ENCODE peak calls at places on chromosomes 6 and 20, in eight cellular contexts. One of them, this sample, is unnamed.

GRCh38 chr6:161127071-161127740 is 135.6 kb downstream of the MAP3K4 start:
- DNase-seq in foreskin fibroblast: no peak
- DNase-seq in Peyer's patch: no peak
- DNase-seq in CD8-positive, alpha-beta T cell: no peak
- DNase-seq in DND-41: no peak
- DNase-seq in bronchial epithelial cell: no peak
- DNase-seq in upper lobe of right lung: no peak
- DNase-seq in HCT116: no peak
- DNase-seq in this sample: no peak

GRCh38 chr6:12275084-12275483 is 15.1 kb upstream of the EDN1 start:
- DNase-seq in foreskin fibroblast: no peak
- DNase-seq in Peyer's patch: no peak
- DNase-seq in CD8-positive, alpha-beta T cell: no peak
- DNase-seq in DND-41: no peak
- DNase-seq in bronchial epithelial cell: no peak
- DNase-seq in upper lobe of right lung: no peak
- DNase-seq in HCT116: no peak
- DNase-seq in this sample: no peak

GRCh38 chr6:117404548-117404947 is 21.2 kb downstream of the ROS1 start:
- DNase-seq in foreskin fibroblast: no peak
- DNase-seq in Peyer's patch: no peak
- DNase-seq in CD8-positive, alpha-beta T cell: no peak
- DNase-seq in DND-41: no peak
- DNase-seq in bronchial epithelial cell: peak
- DNase-seq in upper lobe of right lung: no peak
- DNase-seq in HCT116: no peak
- DNase-seq in this sample: no peak

GRCh38 chr6:39100358-39100757 is 14.6 kb downstream of the SAYSD1 start:
- DNase-seq in foreskin fibroblast: no peak
- DNase-seq in Peyer's patch: no peak
- DNase-seq in CD8-positive, alpha-beta T cell: no peak
- DNase-seq in DND-41: peak
- DNase-seq in bronchial epithelial cell: no peak
- DNase-seq in upper lobe of right lung: no peak
- DNase-seq in HCT116: no peak
- DNase-seq in this sample: no peak

GRCh38 chr6:35601331-35602132 is 87.2 kb downstream of the FKBP5 start:
- DNase-seq in foreskin fibroblast: peak
- DNase-seq in Peyer's patch: peak
- DNase-seq in CD8-positive, alpha-beta T cell: peak
- DNase-seq in DND-41: peak
- DNase-seq in bronchial epithelial cell: peak
- DNase-seq in upper lobe of right lung: no peak
- DNase-seq in HCT116: peak
- DNase-seq in this sample: no peak

GRCh38 chr6:2706482-2706881 is 44.2 kb downstream of the MYLK4 start:
- DNase-seq in foreskin fibroblast: no peak
- DNase-seq in Peyer's patch: no peak
- DNase-seq in CD8-positive, alpha-beta T cell: no peak
- DNase-seq in DND-41: no peak
- DNase-seq in bronchial epithelial cell: no peak
- DNase-seq in upper lobe of right lung: no peak
- DNase-seq in HCT116: no peak
- DNase-seq in this sample: no peak

GRCh38 chr6:45709834-45710233 is 305.8 kb downstream of the CLIC5 start:
- DNase-seq in foreskin fibroblast: no peak
- DNase-seq in Peyer's patch: no peak
- DNase-seq in CD8-positive, alpha-beta T cell: no peak
- DNase-seq in DND-41: no peak
- DNase-seq in bronchial epithelial cell: peak
- DNase-seq in upper lobe of right lung: no peak
- DNase-seq in HCT116: no peak
- DNase-seq in this sample: no peak

GRCh38 chr6:142846459-142846831 is 98.5 kb downstream of the HIVEP2 start:
- DNase-seq in foreskin fibroblast: no peak
- DNase-seq in Peyer's patch: no peak
- DNase-seq in CD8-positive, alpha-beta T cell: no peak
- DNase-seq in DND-41: no peak
- DNase-seq in bronchial epithelial cell: peak
- DNase-seq in upper lobe of right lung: no peak
- DNase-seq in HCT116: no peak
- DNase-seq in this sample: no peak

GRCh38 chr20:2133318-2134183 is 31.9 kb downstream of the STK35 start:
- DNase-seq in foreskin fibroblast: peak
- DNase-seq in Peyer's patch: no peak
- DNase-seq in CD8-positive, alpha-beta T cell: no peak
- DNase-seq in DND-41: no peak
- DNase-seq in bronchial epithelial cell: peak
- DNase-seq in upper lobe of right lung: no peak
- DNase-seq in HCT116: no peak
- DNase-seq in this sample: no peak

GRCh38 chr6:36373368-36374009 is 14.0 kb downstream of the ETV7 start:
- DNase-seq in foreskin fibroblast: no peak
- DNase-seq in Peyer's patch: no peak
- DNase-seq in CD8-positive, alpha-beta T cell: no peak
- DNase-seq in DND-41: no peak
- DNase-seq in bronchial epithelial cell: peak
- DNase-seq in upper lobe of right lung: no peak
- DNase-seq in HCT116: no peak
- DNase-seq in this sample: no peak

GRCh38 chr6:72911463-72912153 is 289.7 kb downstream of the KCNQ5 start:
- DNase-seq in foreskin fibroblast: peak
- DNase-seq in Peyer's patch: no peak
- DNase-seq in CD8-positive, alpha-beta T cell: no peak
- DNase-seq in DND-41: no peak
- DNase-seq in bronchial epithelial cell: peak
- DNase-seq in upper lobe of right lung: no peak
- DNase-seq in HCT116: no peak
- DNase-seq in this sample: no peak

GRCh38 chr6:139762587-139763031 is 388.2 kb upstream of the CITED2 start:
- DNase-seq in foreskin fibroblast: no peak
- DNase-seq in Peyer's patch: no peak
- DNase-seq in CD8-positive, alpha-beta T cell: no peak
- DNase-seq in DND-41: no peak
- DNase-seq in bronchial epithelial cell: peak
- DNase-seq in upper lobe of right lung: no peak
- DNase-seq in HCT116: no peak
- DNase-seq in this sample: no peak

GRCh38 chr6:142631517-142632385 is 313.2 kb downstream of the HIVEP2 start:
- DNase-seq in foreskin fibroblast: peak
- DNase-seq in Peyer's patch: no peak
- DNase-seq in CD8-positive, alpha-beta T cell: no peak
- DNase-seq in DND-41: no peak
- DNase-seq in bronchial epithelial cell: no peak
- DNase-seq in upper lobe of right lung: no peak
- DNase-seq in HCT116: no peak
- DNase-seq in this sample: no peak

GRCh38 chr6:108876929-108877775 is 28.9 kb downstream of the ARMC2 start:
- DNase-seq in foreskin fibroblast: peak
- DNase-seq in Peyer's patch: peak
- DNase-seq in CD8-positive, alpha-beta T cell: no peak
- DNase-seq in DND-41: no peak
- DNase-seq in bronchial epithelial cell: no peak
- DNase-seq in upper lobe of right lung: no peak
- DNase-seq in HCT116: no peak
- DNase-seq in this sample: peak

GRCh38 chr6:34369385-34369784 is 23.1 kb downstream of the NUDT3 start:
- DNase-seq in foreskin fibroblast: no peak
- DNase-seq in Peyer's patch: no peak
- DNase-seq in CD8-positive, alpha-beta T cell: no peak
- DNase-seq in DND-41: no peak
- DNase-seq in bronchial epithelial cell: no peak
- DNase-seq in upper lobe of right lung: no peak
- DNase-seq in HCT116: no peak
- DNase-seq in this sample: no peak

GRCh38 chr20:61818746-61819483 is 246.8 kb downstream of the TAF4 start:
- DNase-seq in foreskin fibroblast: no peak
- DNase-seq in Peyer's patch: no peak
- DNase-seq in CD8-positive, alpha-beta T cell: no peak
- DNase-seq in DND-41: no peak
- DNase-seq in bronchial epithelial cell: no peak
- DNase-seq in upper lobe of right lung: no peak
- DNase-seq in HCT116: no peak
- DNase-seq in this sample: peak

GRCh38 chr20:44961868-44962267 is 1.7 kb upstream of the TOMM34 start:
- DNase-seq in foreskin fibroblast: peak
- DNase-seq in Peyer's patch: no peak
- DNase-seq in CD8-positive, alpha-beta T cell: no peak
- DNase-seq in DND-41: no peak
- DNase-seq in bronchial epithelial cell: peak
- DNase-seq in upper lobe of right lung: no peak
- DNase-seq in HCT116: no peak
- DNase-seq in this sample: no peak

GRCh38 chr6:115932481-115932880 is 128.2 kb downstream of the FRK start:
- DNase-seq in foreskin fibroblast: peak
- DNase-seq in Peyer's patch: no peak
- DNase-seq in CD8-positive, alpha-beta T cell: no peak
- DNase-seq in DND-41: no peak
- DNase-seq in bronchial epithelial cell: peak
- DNase-seq in upper lobe of right lung: no peak
- DNase-seq in HCT116: peak
- DNase-seq in this sample: no peak

DNA sequence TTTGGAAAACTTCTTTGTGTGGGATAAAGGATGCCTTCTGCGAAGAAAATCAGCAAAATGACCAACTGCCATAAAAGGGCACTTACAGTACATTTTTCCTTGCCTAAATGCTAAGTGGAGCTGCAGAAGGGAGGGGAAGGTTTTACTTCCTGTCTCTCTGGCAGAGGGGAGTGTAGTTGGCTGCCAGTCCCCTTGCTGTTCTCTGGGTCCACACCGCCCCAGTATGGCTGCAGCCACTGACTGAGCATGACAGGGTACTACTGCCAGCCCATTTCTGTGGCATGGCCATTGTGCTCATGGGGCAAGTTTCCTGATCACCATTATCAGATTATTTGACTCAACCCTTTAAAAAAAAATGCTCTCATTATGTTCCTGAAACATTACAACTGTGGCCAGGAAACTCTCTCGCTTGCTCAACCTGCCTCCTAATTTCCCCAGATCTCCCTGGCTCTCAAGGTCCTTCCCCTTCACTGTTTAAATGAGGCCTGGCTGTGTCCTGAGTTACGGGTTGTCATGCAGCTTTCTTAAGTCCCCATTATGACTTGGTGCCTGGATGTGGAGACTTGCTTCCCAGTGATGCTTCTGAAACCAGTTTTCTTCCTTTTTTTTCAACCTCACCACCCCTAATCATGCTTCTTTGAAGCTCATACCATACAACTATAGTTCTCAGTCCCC is 34.5 kb upstream of the FAM184A start:
- DNase-seq in foreskin fibroblast: no peak
- DNase-seq in Peyer's patch: no peak
- DNase-seq in CD8-positive, alpha-beta T cell: no peak
- DNase-seq in DND-41: peak
- DNase-seq in bronchial epithelial cell: no peak
- DNase-seq in upper lobe of right lung: no peak
- DNase-seq in HCT116: no peak
- DNase-seq in this sample: no peak
- H3K4me3 ChIP-seq in foreskin fibroblast: no peak
- H3K4me3 ChIP-seq in Peyer's patch: no peak
- H3K4me3 ChIP-seq in CD8-positive, alpha-beta T cell: no peak
- H3K4me3 ChIP-seq in DND-41: no peak
- H3K4me3 ChIP-seq in bronchial epithelial cell: no peak
- H3K4me3 ChIP-seq in upper lobe of right lung: no peak
- H3K4me3 ChIP-seq in HCT116: no peak
- H3K4me3 ChIP-seq in this sample: no peak

GRCh38 chr6:153790881-153791473 is 248.1 kb upstream of the OPRM1 start:
- DNase-seq in foreskin fibroblast: no peak
- DNase-seq in Peyer's patch: no peak
- DNase-seq in CD8-positive, alpha-beta T cell: no peak
- DNase-seq in DND-41: peak
- DNase-seq in bronchial epithelial cell: no peak
- DNase-seq in upper lobe of right lung: no peak
- DNase-seq in HCT116: peak
- DNase-seq in this sample: no peak
- TF ChIP-seq CTCF in foreskin fibroblast: no peak
- TF ChIP-seq CTCF in Peyer's patch: no peak
- TF ChIP-seq CTCF in CD8-positive, alpha-beta T cell: no peak
- TF ChIP-seq CTCF in DND-41: peak
- TF ChIP-seq CTCF in bronchial epithelial cell: no peak
- TF ChIP-seq CTCF in upper lobe of right lung: no peak
- TF ChIP-seq CTCF in HCT116: peak
- TF ChIP-seq CTCF in this sample: no peak

GRCh38 chr6:42140756-42141602 is 1.4 kb downstream of the C6orf132 start:
- DNase-seq in foreskin fibroblast: no peak
- DNase-seq in Peyer's patch: no peak
- DNase-seq in CD8-positive, alpha-beta T cell: no peak
- DNase-seq in DND-41: no peak
- DNase-seq in bronchial epithelial cell: peak
- DNase-seq in upper lobe of right lung: no peak
- DNase-seq in HCT116: no peak
- DNase-seq in this sample: no peak
- H3K4me3 ChIP-seq in foreskin fibroblast: peak
- H3K4me3 ChIP-seq in Peyer's patch: peak
- H3K4me3 ChIP-seq in CD8-positive, alpha-beta T cell: no peak
- H3K4me3 ChIP-seq in DND-41: no peak
- H3K4me3 ChIP-seq in bronchial epithelial cell: peak
- H3K4me3 ChIP-seq in upper lobe of right lung: peak
- H3K4me3 ChIP-seq in HCT116: peak
- H3K4me3 ChIP-seq in this sample: peak

GRCh38 chr6:122141246-122141645 is 258.2 kb upstream of the HSF2 start:
- DNase-seq in foreskin fibroblast: no peak
- DNase-seq in Peyer's patch: no peak
- DNase-seq in CD8-positive, alpha-beta T cell: no peak
- DNase-seq in DND-41: no peak
- DNase-seq in bronchial epithelial cell: no peak
- DNase-seq in upper lobe of right lung: no peak
- DNase-seq in HCT116: no peak
- DNase-seq in this sample: no peak

GRCh38 chr6:122145741-122146240 is 253.7 kb upstream of the HSF2 start:
- DNase-seq in foreskin fibroblast: no peak
- DNase-seq in Peyer's patch: no peak
- DNase-seq in CD8-positive, alpha-beta T cell: no peak
- DNase-seq in DND-41: no peak
- DNase-seq in bronchial epithelial cell: no peak
- DNase-seq in upper lobe of right lung: no peak
- DNase-seq in HCT116: no peak
- DNase-seq in this sample: no peak

GRCh38 chr6:122147291-122147690 is 252.2 kb upstream of the HSF2 start:
- DNase-seq in foreskin fibroblast: no peak
- DNase-seq in Peyer's patch: no peak
- DNase-seq in CD8-positive, alpha-beta T cell: no peak
- DNase-seq in DND-41: no peak
- DNase-seq in bronchial epithelial cell: no peak
- DNase-seq in upper lobe of right lung: no peak
- DNase-seq in HCT116: no peak
- DNase-seq in this sample: no peak

GRCh38 chr6:122145246-122145645 is 254.2 kb upstream of the HSF2 start:
- DNase-seq in foreskin fibroblast: no peak
- DNase-seq in Peyer's patch: no peak
- DNase-seq in CD8-positive, alpha-beta T cell: no peak
- DNase-seq in DND-41: no peak
- DNase-seq in bronchial epithelial cell: no peak
- DNase-seq in upper lobe of right lung: no peak
- DNase-seq in HCT116: no peak
- DNase-seq in this sample: no peak

DNA sequence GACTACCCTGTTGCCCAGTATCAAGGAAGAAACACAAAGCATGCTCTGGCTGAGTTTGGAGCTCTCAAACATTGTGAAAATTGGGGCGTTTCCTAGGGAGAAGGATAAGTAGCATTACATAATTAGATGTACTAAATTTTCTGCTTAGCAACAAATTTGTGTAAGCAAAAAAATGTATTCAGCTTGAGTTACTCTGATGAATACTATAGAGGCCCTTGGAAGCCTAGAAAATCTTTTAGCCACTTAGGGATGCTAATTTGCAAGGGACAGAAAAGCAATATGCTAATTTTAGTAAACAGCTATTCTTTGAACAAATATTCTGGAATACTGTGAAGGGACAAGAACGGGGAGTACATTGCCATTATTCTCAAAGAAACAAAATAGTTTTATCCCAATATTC is 255.2 kb upstream of the HSF2 start:
- DNase-seq in foreskin fibroblast: no peak
- DNase-seq in Peyer's patch: no peak
- DNase-seq in CD8-positive, alpha-beta T cell: no peak
- DNase-seq in DND-41: no peak
- DNase-seq in bronchial epithelial cell: no peak
- DNase-seq in upper lobe of right lung: no peak
- DNase-seq in HCT116: no peak
- DNase-seq in this sample: no peak
- TF ChIP-seq CTCF in foreskin fibroblast: no peak
- TF ChIP-seq CTCF in Peyer's patch: no peak
- TF ChIP-seq CTCF in CD8-positive, alpha-beta T cell: no peak
- TF ChIP-seq CTCF in DND-41: no peak
- TF ChIP-seq CTCF in bronchial epithelial cell: no peak
- TF ChIP-seq CTCF in upper lobe of right lung: no peak
- TF ChIP-seq CTCF in HCT116: no peak
- TF ChIP-seq CTCF in this sample: no peak